ENCODE peak calls at places on chromosomes 11 and 22, in six cellular contexts. One of them, this sample, is unnamed.

GRCh38 chr11:86116996-86117705 is 48.3 kb upstream of the PICALM start:
- DNase-seq in A549: peak; percentile 30
- DNase-seq in activated naive CD8-positive, alpha-beta T cell treated with anti-CD3 and anti-CD28 coated beads, Interleukin-2, amount 10 ng/mL, durations not matched to agents 7 days and 5 days: no peak
- DNase-seq in bronchial epithelial cell: peak; percentile 56
- DNase-seq in skeletal muscle cell: no peak
- DNase-seq in prostate gland: no peak
- DNase-seq in this sample: no peak

GRCh38 chr22:49489821-49490220 is 337.9 kb downstream of the BRD1 start:
- DNase-seq in A549: no peak
- DNase-seq in activated naive CD8-positive, alpha-beta T cell treated with anti-CD3 and anti-CD28 coated beads, Interleukin-2, amount 10 ng/mL, durations not matched to agents 7 days and 5 days: no peak
- DNase-seq in bronchial epithelial cell: no peak
- DNase-seq in skeletal muscle cell: no peak
- DNase-seq in prostate gland: no peak
- DNase-seq in this sample: no peak

GRCh38 chr11:1480191-1480554 is 6.4 kb downstream of the MOB2 start:
- DNase-seq in A549: no peak
- DNase-seq in activated naive CD8-positive, alpha-beta T cell treated with anti-CD3 and anti-CD28 coated beads, Interleukin-2, amount 10 ng/mL, durations not matched to agents 7 days and 5 days: no peak
- DNase-seq in bronchial epithelial cell: no peak
- DNase-seq in skeletal muscle cell: no peak
- DNase-seq in prostate gland: no peak
- DNase-seq in this sample: no peak

GRCh38 chr22:20237480-20238440 is 30.4 kb downstream of the RTN4R start:
- DNase-seq in A549: no peak
- DNase-seq in activated naive CD8-positive, alpha-beta T cell treated with anti-CD3 and anti-CD28 coated beads, Interleukin-2, amount 10 ng/mL, durations not matched to agents 7 days and 5 days: peak; percentile 66
- DNase-seq in bronchial epithelial cell: peak; percentile 38
- DNase-seq in skeletal muscle cell: no peak
- DNase-seq in prostate gland: no peak
- DNase-seq in this sample: no peak

GRCh38 chr22:43205748-43206514 is 19.0 kb upstream of the TTLL12 start:
- DNase-seq in A549: no peak
- DNase-seq in activated naive CD8-positive, alpha-beta T cell treated with anti-CD3 and anti-CD28 coated beads, Interleukin-2, amount 10 ng/mL, durations not matched to agents 7 days and 5 days: no peak
- DNase-seq in bronchial epithelial cell: no peak
- DNase-seq in skeletal muscle cell: no peak
- DNase-seq in prostate gland: no peak
- DNase-seq in this sample: no peak

GRCh38 chr11:121067453-121067852 is 33.6 kb upstream of the TECTA start:
- DNase-seq in A549: peak; percentile 37
- DNase-seq in activated naive CD8-positive, alpha-beta T cell treated with anti-CD3 and anti-CD28 coated beads, Interleukin-2, amount 10 ng/mL, durations not matched to agents 7 days and 5 days: no peak
- DNase-seq in bronchial epithelial cell: peak; percentile 2
- DNase-seq in skeletal muscle cell: peak; percentile 2
- DNase-seq in prostate gland: no peak
- DNase-seq in this sample: no peak

GRCh38 chr11:17483505-17483904 is 6.9 kb upstream of the ABCC8 start:
- DNase-seq in A549: no peak
- DNase-seq in activated naive CD8-positive, alpha-beta T cell treated with anti-CD3 and anti-CD28 coated beads, Interleukin-2, amount 10 ng/mL, durations not matched to agents 7 days and 5 days: no peak
- DNase-seq in bronchial epithelial cell: no peak
- DNase-seq in skeletal muscle cell: no peak
- DNase-seq in prostate gland: no peak
- DNase-seq in this sample: no peak

GRCh38 chr11:112756166-112756565 is 205.1 kb upstream of the NCAM1 start:
- DNase-seq in A549: no peak
- DNase-seq in activated naive CD8-positive, alpha-beta T cell treated with anti-CD3 and anti-CD28 coated beads, Interleukin-2, amount 10 ng/mL, durations not matched to agents 7 days and 5 days: no peak
- DNase-seq in bronchial epithelial cell: no peak
- DNase-seq in skeletal muscle cell: no peak
- DNase-seq in prostate gland: no peak
- DNase-seq in this sample: no peak

GRCh38 chr11:11608783-11609232 is 13.0 kb downstream of the GALNT18 start:
- DNase-seq in A549: peak; percentile 29
- DNase-seq in activated naive CD8-positive, alpha-beta T cell treated with anti-CD3 and anti-CD28 coated beads, Interleukin-2, amount 10 ng/mL, durations not matched to agents 7 days and 5 days: no peak
- DNase-seq in bronchial epithelial cell: peak; percentile 69
- DNase-seq in skeletal muscle cell: no peak
- DNase-seq in prostate gland: no peak
- DNase-seq in this sample: peak; percentile 62

GRCh38 chr11:75454987-75455386 is 22.0 kb upstream of the KLHL35 start:
- DNase-seq in A549: no peak
- DNase-seq in activated naive CD8-positive, alpha-beta T cell treated with anti-CD3 and anti-CD28 coated beads, Interleukin-2, amount 10 ng/mL, durations not matched to agents 7 days and 5 days: no peak
- DNase-seq in bronchial epithelial cell: no peak
- DNase-seq in skeletal muscle cell: no peak
- DNase-seq in prostate gland: no peak
- DNase-seq in this sample: no peak

GRCh38 chr11:77842451-77843121 is 21.6 kb downstream of the AAMDC start:
- DNase-seq in A549: no peak
- DNase-seq in activated naive CD8-positive, alpha-beta T cell treated with anti-CD3 and anti-CD28 coated beads, Interleukin-2, amount 10 ng/mL, durations not matched to agents 7 days and 5 days: no peak
- DNase-seq in bronchial epithelial cell: peak; percentile 28
- DNase-seq in skeletal muscle cell: no peak
- DNase-seq in prostate gland: no peak
- DNase-seq in this sample: no peak

This sample was measured in RWPE1.